ENCODE peak calls at places on chromosomes 13 and 19, in six cellular contexts. T is IMR-90, S is GM23248, G is M059J, V is H1, B is left colon. D is an unnamed sample.

GRCh38 chr19:13212759-13213330 is 62.6 kb downstream of the IER2 start:
- DNase-seq in G (peak), V (no peak), B (peak), S (peak), T (peak), D (peak)

GRCh38 chr19:5128251-5128931 is 159.5 kb downstream of the KDM4B start:
- DNase-seq in B (no peak), G (no peak), T (peak), V (no peak), S (peak), D (no peak)

GRCh38 chr13:98450495-98451167 is 126.3 kb downstream of the STK24 start:
- DNase-seq in V (no peak), B (no peak), G (no peak), S (peak), T (no peak), D (no peak)

GRCh38 chr13:27775943-27776342 is 16.3 kb upstream of the GSX1 start:
- DNase-seq in G (peak), S (no peak), B (no peak), V (no peak), T (no peak), D (no peak)

GRCh38 chr19:8158411-8159074 is 9.2 kb upstream of the FBN3 start:
- DNase-seq in G (peak), S (peak), V (no peak), B (peak), T (peak), D (peak)

GRCh38 chr19:1470864-1471513 is 8.0 kb downstream of the C19orf25 start:
- DNase-seq in V (no peak), G (no peak), B (peak), T (no peak), S (peak), D (no peak)

GRCh38 chr19:10227215-10227971 is 3.7 kb downstream of the S1PR2 start:
- DNase-seq in V (no peak), B (no peak), G (no peak), S (peak), T (no peak), D (no peak)

GRCh38 chr13:32075150-32075851 is 43.7 kb downstream of the FRY start:
- DNase-seq in S (no peak), G (no peak), B (no peak), T (no peak), V (no peak), D (no peak)

GRCh38 chr19:36605101-36605838 is at the start of gene ZNF382:
- DNase-seq in G (peak), T (peak), B (peak), V (no peak), S (peak), D (no peak)

GRCh38 chr19:14985133-14985532 is 5.5 kb upstream of the SLC1A6 start:
- DNase-seq in G (no peak), T (no peak), S (no peak), V (no peak), B (no peak), D (no peak)

GRCh38 chr13:86581711-86582110 is 782.5 kb upstream of the SLITRK6 start:
- DNase-seq in B (no peak), G (peak), V (no peak), S (peak), T (peak), D (no peak)

GRCh38 chr13:21164631-21165030 is 11.7 kb downstream of the SKA3 start:
- DNase-seq in G (peak), S (peak), V (no peak), B (no peak), T (peak), D (no peak)

GRCh38 chr13:48891586-48891985 is 84.1 kb upstream of the FNDC3A start:
- DNase-seq in B (no peak), T (peak), V (no peak), S (peak), G (peak), D (no peak)

GRCh38 chr19:35399948-35400772 is 29.3 kb downstream of the GPR42 start:
- DNase-seq in B (no peak), V (no peak), T (no peak), S (no peak), G (no peak), D (no peak)

GRCh38 chr13:30874561-30874960 is 31.5 kb upstream of the MEDAG start:
- DNase-seq in G (no peak), T (no peak), S (peak), V (no peak), B (no peak), D (no peak)

GRCh38 chr19:40560092-40560507 is 16.6 kb upstream of the SHKBP1 start:
- DNase-seq in V (no peak), S (no peak), T (no peak), B (no peak), G (no peak), D (no peak)

GRCh38 chr13:64639206-64639605 is 2590.9 kb downstream of the PCDH9 start:
- DNase-seq in V (no peak), S (no peak), T (no peak), B (no peak), G (no peak), D (no peak)

GRCh38 chr13:32409561-32410440 is 18.1 kb downstream of the N4BP2L1 start:
- DNase-seq in G (peak), T (peak), V (no peak), B (no peak), S (no peak), D (peak)

GRCh38 chr19:5851302-5851701 is at the start of gene FUT3:
- DNase-seq in V (no peak), B (peak), S (no peak), T (no peak), G (no peak), D (no peak)

GRCh38 chr13:112771877-112772538 is 82.2 kb downstream of the ATP11A start:
- DNase-seq in S (no peak), G (no peak), V (no peak), B (peak), T (no peak), D (no peak)

GRCh38 chr13:30844548-30845296 is 61.3 kb upstream of the MEDAG start:
- DNase-seq in B (no peak), G (peak), S (no peak), T (no peak), V (no peak), D (no peak)

GRCh38 chr13:91133941-91134772 is 213.3 kb upstream of the MIR17HG start:
- DNase-seq in G (peak), T (peak), B (peak), V (no peak), S (peak), D (no peak)

GRCh38 chr13:85174291-85174690 is 624.9 kb downstream of the SLITRK6 start:
- DNase-seq in V (no peak), B (no peak), S (no peak), T (no peak), G (no peak), D (no peak)